ENCODE peak calls at places on chromosome 6, in four cellular contexts. F is testis; N is CD4-positive, alpha-beta T cell; S is neuronal stem cell. O is an unnamed sample.

GRCh38 chr6:160430741-160431140 is 82.6 kb downstream of the SLC22A3 start:
- DNase-seq in N (no peak), S (no peak), F (peak), O (peak)

GRCh38 chr6:138537090-138537489 is 37.8 kb upstream of the NHSL1 start:
- DNase-seq in S (no peak), N (no peak), F (no peak), O (no peak)

GRCh38 chr6:44156494-44157151 is 2.0 kb upstream of the CAPN11 start:
- DNase-seq in N (no peak), F (no peak), S (no peak), O (no peak)

GRCh38 chr6:373031-373430 is 18.5 kb upstream of the IRF4 start:
- DNase-seq in S (no peak), F (no peak), N (no peak), O (no peak)

GRCh38 chr6:110547266-110547964 is 71.0 kb upstream of the SLC22A16 start:
- DNase-seq in N (no peak), F (peak), S (no peak), O (no peak)

GRCh38 chr6:47655719-47656595 is 42.4 kb upstream of the ADGRF4 start:
- DNase-seq in S (peak), N (no peak), F (no peak), O (no peak)

GRCh38 chr6:36469946-36470345 is 27.1 kb downstream of the KCTD20 start:
- DNase-seq in N (no peak), S (no peak), F (no peak), O (no peak)

GRCh38 chr6:139600919-139601470 is 226.5 kb upstream of the CITED2 start:
- DNase-seq in N (no peak), F (no peak), S (no peak), O (no peak)

GRCh38 chr6:139164001-139164400 is 29.1 kb downstream of the HECA start:
- DNase-seq in F (no peak), N (peak), S (no peak), O (no peak)

GRCh38 chr6:150236114-150236513 is 93.3 kb downstream of the PPP1R14C start:
- DNase-seq in F (no peak), N (no peak), S (no peak), O (no peak)

GRCh38 chr6:93916716-93917115 is 497.4 kb upstream of the EPHA7 start:
- DNase-seq in F (no peak), N (no peak), S (no peak), O (no peak)

GRCh38 chr6:75296811-75297779 is 12.5 kb upstream of the TMEM30A start:
- DNase-seq in N (no peak), S (peak), F (no peak), O (no peak)

GRCh38 chr6:166463363-166464067 is 80.8 kb upstream of the MPC1 start:
- DNase-seq in S (no peak), N (no peak), F (no peak), O (no peak)

GRCh38 chr6:43129434-43130194 is 41.5 kb upstream of the SRF start:
- DNase-seq in F (peak), N (no peak), S (no peak), O (no peak)

GRCh38 chr6:43096451-43097097 is 20.5 kb downstream of the PTK7 start:
- DNase-seq in F (no peak), S (no peak), N (no peak), O (no peak)

GRCh38 chr6:166672624-166673165 is 45.6 kb upstream of the RPS6KA2 start:
- DNase-seq in N (no peak), F (no peak), S (no peak), O (no peak)

GRCh38 chr6:2848851-2849250 is 7.2 kb upstream of the SERPINB1 start:
- DNase-seq in S (no peak), N (peak), F (no peak), O (no peak)

GRCh38 chr6:71888720-71889340 is 2.5 kb downstream of the RIMS1 start:
- DNase-seq in N (no peak), F (no peak), S (no peak), O (no peak)

GRCh38 chr6:167827062-167827587 is 414 bp downstream of the AFDN start:
- DNase-seq in N (no peak), F (no peak), S (no peak), O (no peak)

GRCh38 chr6:118644007-118644406 is 7.4 kb downstream of the CEP85L start:
- DNase-seq in S (no peak), N (no peak), F (no peak), O (no peak)

GRCh38 chr6:5766260-5766659 is 240.5 kb downstream of the NRN1 start:
- DNase-seq in S (no peak), N (no peak), F (no peak), O (no peak)

GRCh38 chr6:133512410-133513016 is 271.4 kb downstream of the EYA4 start:
- DNase-seq in S (peak), N (no peak), F (peak), O (no peak)

GRCh38 chr6:138007014-138007472 is 100.2 kb downstream of the PERP start:
- DNase-seq in N (no peak), F (no peak), S (peak), O (no peak)

GRCh38 chr6:154882107-154882506 is 113.0 kb upstream of the TIAM2 start:
- DNase-seq in F (no peak), S (no peak), N (no peak), O (peak)

GRCh38 chr6:110938176-110938575 is 20.3 kb upstream of the GTF3C6 start:
- DNase-seq in S (no peak), N (no peak), F (no peak), O (no peak)

GRCh38 chr6:36544228-36544627 is 3.1 kb downstream of the STK38 start:
- DNase-seq in F (peak), S (no peak), N (peak), O (no peak)

GRCh38 chr6:84278311-84278710 is 50.9 kb upstream of the CEP162 start:
- DNase-seq in F (no peak), N (no peak), S (no peak), O (no peak)

GRCh38 chr6:37802810-37803209 is 16.7 kb upstream of the ZFAND3 start:
- DNase-seq in S (no peak), N (no peak), F (no peak), O (no peak)

DNA sequence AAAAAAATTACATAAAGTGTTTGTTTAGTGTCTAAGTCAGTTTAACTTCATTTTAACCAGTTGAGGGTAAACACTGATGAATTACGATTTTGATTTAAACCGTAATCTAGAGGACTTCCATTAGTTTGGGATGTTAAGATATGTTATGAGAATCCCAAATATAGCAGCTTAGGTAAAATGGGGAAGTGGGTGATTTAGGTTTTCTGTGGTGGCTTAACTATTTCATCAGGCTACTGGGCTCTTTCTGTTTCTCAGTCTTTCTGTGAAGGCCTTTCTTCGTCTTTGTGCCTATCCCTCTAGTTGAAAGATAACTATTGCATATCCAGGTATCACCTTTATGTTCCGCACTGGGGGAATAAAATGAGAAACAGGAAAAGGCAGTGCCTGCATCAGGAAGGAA is 27.9 kb downstream of the CENPW start:
- DNase-seq in S (no peak), F (no peak), N (no peak), O (no peak)
- H3K27ac ChIP-seq in S (no peak), F (no peak), N (no peak), O (no peak)

GRCh38 chr6:41638002-41638800 is at the start of gene MDFI:
- DNase-seq in N (no peak), S (peak), F (peak), O (no peak)
- H3K27ac ChIP-seq in N (no peak), S (no peak), F (peak), O (peak)

GRCh38 chr6:10521104-10521808 is at the start of gene GCNT2:
- DNase-seq in N (no peak), S (no peak), F (no peak), O (no peak)

GRCh38 chr6:10516953-10517352 is 4.2 kb upstream of the GCNT2 start:
- DNase-seq in F (no peak), N (no peak), S (no peak), O (no peak)

GRCh38 chr6:10522929-10523573 is 1.9 kb downstream of the GCNT2 start:
- DNase-seq in N (no peak), S (no peak), F (no peak), O (no peak)

GRCh38 chr6:10520468-10520867 is 683 bp upstream of the GCNT2 start:
- DNase-seq in N (no peak), F (no peak), S (no peak), O (no peak)

GRCh38 chr6:10518461-10519216 is 2.5 kb upstream of the GCNT2 start:
- DNase-seq in S (no peak), N (no peak), F (no peak), O (no peak)
- H3K27ac ChIP-seq in S (no peak), N (no peak), F (no peak), O (no peak)

DNA sequence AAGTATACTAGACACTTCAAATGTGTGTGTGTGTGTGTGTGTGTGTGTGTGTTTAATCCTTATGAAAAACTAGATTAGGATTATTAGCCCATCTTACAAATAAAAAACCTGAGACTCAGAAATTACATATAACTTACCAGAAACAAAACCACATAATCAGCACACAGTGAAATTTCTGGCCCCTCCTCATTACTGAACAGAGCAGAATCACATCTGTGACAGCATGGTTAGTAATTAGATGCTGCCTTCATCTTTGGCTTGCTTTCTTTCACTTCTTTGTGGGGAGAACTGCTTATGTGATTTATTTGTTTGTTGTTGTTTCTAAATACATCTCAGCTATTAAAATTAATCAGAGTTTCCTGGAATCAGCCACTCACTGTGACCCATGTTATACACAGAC is 267.1 kb downstream of the TENT5A start:
- DNase-seq in F (no peak), S (no peak), N (no peak), O (no peak)
- H3K27ac ChIP-seq in F (no peak), S (no peak), N (no peak), O (no peak)

DNA sequence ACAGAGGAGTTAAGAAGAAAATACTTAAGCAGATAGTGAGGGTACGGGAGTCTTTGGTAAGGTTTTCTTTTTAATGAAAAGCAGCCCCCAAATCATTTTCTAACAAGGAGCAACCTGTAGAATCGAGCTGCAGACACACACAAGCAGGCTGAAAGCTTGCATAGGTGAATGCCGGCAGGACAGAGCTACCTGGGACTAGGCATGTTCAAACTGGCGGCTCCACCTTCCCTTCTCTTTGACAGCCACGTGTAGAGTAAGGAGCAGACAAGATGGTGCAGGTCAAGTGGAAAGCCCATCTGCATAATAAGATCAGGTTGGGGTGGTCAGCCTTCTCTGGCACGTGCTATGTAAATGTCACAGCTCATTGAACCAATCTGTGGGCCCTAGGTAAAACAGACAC is 1292.4 kb downstream of the EPHA7 start:
- DNase-seq in F (no peak), N (no peak), S (no peak), O (no peak)
- H3K27ac ChIP-seq in F (no peak), N (no peak), S (no peak), O (no peak)

GRCh38 chr6:11270030-11271027 is 37.9 kb upstream of the NEDD9 start:
- DNase-seq in S (no peak), N (no peak), F (peak), O (no peak)
- H3K27ac ChIP-seq in S (no peak), N (no peak), F (no peak), O (no peak)

GRCh38 chr6:122798099-122798641 is 9.1 kb downstream of the SMPDL3A start:
- DNase-seq in S (no peak), F (no peak), N (no peak), O (no peak)
- H3K27ac ChIP-seq in S (no peak), F (no peak), N (no peak), O (no peak)

GRCh38 chr6:108597601-108598315 is 37.0 kb downstream of the FOXO3 start:
- DNase-seq in N (no peak), S (no peak), F (no peak), O (no peak)
- H3K27ac ChIP-seq in N (no peak), S (no peak), F (no peak), O (peak)

O was measured in esophagus muscularis mucosa.